ENCODE peak calls at places on chromosomes 16 and 17, in six cellular contexts. One of them, this sample, is unnamed.

GRCh38 chr16:13322357-13322756 is 421.0 kb downstream of the SHISA9 start:
- DNase-seq in WTC11: no peak
- DNase-seq in fibroblast of pulmonary artery: no peak
- DNase-seq in epithelial cell of esophagus: no peak
- DNase-seq in psoas muscle: no peak
- DNase-seq in lung: no peak
- DNase-seq in this sample: no peak

GRCh38 chr16:70777973-70778406 is 23.0 kb downstream of the VAC14 start:
- DNase-seq in WTC11: peak
- DNase-seq in fibroblast of pulmonary artery: no peak
- DNase-seq in epithelial cell of esophagus: no peak
- DNase-seq in psoas muscle: no peak
- DNase-seq in lung: no peak
- DNase-seq in this sample: no peak

GRCh38 chr16:88936008-88936912 is 40.7 kb downstream of the CBFA2T3 start:
- DNase-seq in WTC11: no peak
- DNase-seq in fibroblast of pulmonary artery: no peak
- DNase-seq in epithelial cell of esophagus: no peak
- DNase-seq in psoas muscle: no peak
- DNase-seq in lung: no peak
- DNase-seq in this sample: peak

GRCh38 chr16:67163164-67163902 is 1.2 kb upstream of the HSF4 start:
- DNase-seq in WTC11: peak
- DNase-seq in fibroblast of pulmonary artery: peak
- DNase-seq in epithelial cell of esophagus: peak
- DNase-seq in psoas muscle: peak
- DNase-seq in lung: no peak
- DNase-seq in this sample: no peak

GRCh38 chr16:66524601-66525164 is 25.2 kb downstream of the TK2 start:
- DNase-seq in WTC11: no peak
- DNase-seq in fibroblast of pulmonary artery: no peak
- DNase-seq in epithelial cell of esophagus: no peak
- DNase-seq in psoas muscle: no peak
- DNase-seq in lung: peak
- DNase-seq in this sample: no peak

GRCh38 chr16:80938035-80938927 is 68.4 kb downstream of the CMC2 start:
- DNase-seq in WTC11: no peak
- DNase-seq in fibroblast of pulmonary artery: peak
- DNase-seq in epithelial cell of esophagus: peak
- DNase-seq in psoas muscle: peak
- DNase-seq in lung: no peak
- DNase-seq in this sample: peak

GRCh38 chr17:82838386-82839063 is 1.3 kb downstream of the ZNF750 start:
- DNase-seq in WTC11: no peak
- DNase-seq in fibroblast of pulmonary artery: peak
- DNase-seq in epithelial cell of esophagus: peak
- DNase-seq in psoas muscle: peak
- DNase-seq in lung: peak
- DNase-seq in this sample: peak

GRCh38 chr16:70391881-70392481 is 45.3 kb downstream of the DDX19A start:
- DNase-seq in WTC11: no peak
- DNase-seq in fibroblast of pulmonary artery: peak
- DNase-seq in epithelial cell of esophagus: peak
- DNase-seq in psoas muscle: peak
- DNase-seq in lung: no peak
- DNase-seq in this sample: peak

GRCh38 chr17:64687959-64688358 is 25.9 kb upstream of the SMURF2 start:
- DNase-seq in WTC11: no peak
- DNase-seq in fibroblast of pulmonary artery: peak
- DNase-seq in epithelial cell of esophagus: peak
- DNase-seq in psoas muscle: no peak
- DNase-seq in lung: no peak
- DNase-seq in this sample: no peak

GRCh38 chr16:89599451-89599858 is 14.0 kb upstream of the DPEP1 start:
- DNase-seq in WTC11: peak
- DNase-seq in fibroblast of pulmonary artery: no peak
- DNase-seq in epithelial cell of esophagus: peak
- DNase-seq in psoas muscle: no peak
- DNase-seq in lung: no peak
- DNase-seq in this sample: no peak

DNA sequence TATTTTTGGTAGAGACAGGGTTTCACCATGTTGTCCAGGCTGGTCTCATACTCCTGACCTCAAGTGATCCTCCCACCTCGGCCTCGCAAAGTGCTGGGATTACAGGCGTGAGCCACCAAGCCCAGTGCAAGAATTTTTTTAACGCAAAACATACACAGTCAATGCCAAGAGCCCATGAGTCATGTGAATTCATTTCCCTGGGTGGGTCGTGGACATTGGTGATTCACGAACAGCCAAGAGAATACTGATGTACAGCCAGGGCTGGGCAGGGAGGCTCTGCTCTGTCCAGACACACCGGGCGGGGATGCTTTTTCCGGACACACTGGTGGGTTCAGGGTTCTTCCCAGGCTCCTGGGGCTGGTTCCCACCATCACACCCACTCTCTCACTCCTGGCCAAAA is 17.7 kb downstream of the SLC38A8 start:
- DNase-seq in WTC11: no peak
- DNase-seq in fibroblast of pulmonary artery: peak
- DNase-seq in epithelial cell of esophagus: peak
- DNase-seq in psoas muscle: no peak
- DNase-seq in lung: no peak
- DNase-seq in this sample: no peak
- TF ChIP-seq CTCF in WTC11: no peak
- TF ChIP-seq CTCF in fibroblast of pulmonary artery: no peak
- TF ChIP-seq CTCF in epithelial cell of esophagus: no peak
- TF ChIP-seq CTCF in psoas muscle: no peak
- TF ChIP-seq CTCF in lung: no peak
- TF ChIP-seq CTCF in this sample: no peak

DNA sequence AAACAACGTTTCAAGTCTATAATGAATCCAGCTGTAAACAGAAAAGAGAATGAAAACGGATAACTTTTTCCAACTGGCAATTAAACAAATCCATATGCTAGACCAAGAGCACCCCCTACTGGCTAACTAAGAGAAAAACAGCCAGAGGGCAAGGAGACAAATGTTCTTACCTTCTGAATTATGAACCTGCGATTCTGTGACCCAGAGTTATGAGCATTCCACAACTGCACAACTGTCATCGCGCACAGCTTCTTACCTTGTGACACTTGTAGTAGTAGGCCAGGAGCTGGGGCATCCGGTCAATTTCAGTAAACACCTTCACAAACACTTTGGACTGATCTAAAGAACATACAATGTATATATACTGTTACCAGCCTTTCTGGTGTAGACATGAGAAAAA is 18.6 kb downstream of the COG7 start:
- DNase-seq in WTC11: no peak
- DNase-seq in fibroblast of pulmonary artery: peak
- DNase-seq in epithelial cell of esophagus: peak
- DNase-seq in psoas muscle: no peak
- DNase-seq in lung: no peak
- DNase-seq in this sample: no peak
- TF ChIP-seq CTCF in WTC11: peak
- TF ChIP-seq CTCF in fibroblast of pulmonary artery: peak
- TF ChIP-seq CTCF in epithelial cell of esophagus: peak
- TF ChIP-seq CTCF in psoas muscle: peak
- TF ChIP-seq CTCF in lung: peak
- TF ChIP-seq CTCF in this sample: peak

GRCh38 chr17:62596662-62597061 is 30.8 kb upstream of the MRC2 start:
- DNase-seq in WTC11: no peak
- DNase-seq in fibroblast of pulmonary artery: no peak
- DNase-seq in epithelial cell of esophagus: no peak
- DNase-seq in psoas muscle: no peak
- DNase-seq in lung: no peak
- DNase-seq in this sample: no peak

GRCh38 chr17:62597150-62597549 is 30.3 kb upstream of the MRC2 start:
- DNase-seq in WTC11: no peak
- DNase-seq in fibroblast of pulmonary artery: no peak
- DNase-seq in epithelial cell of esophagus: no peak
- DNase-seq in psoas muscle: no peak
- DNase-seq in lung: no peak
- DNase-seq in this sample: no peak

GRCh38 chr17:62595484-62595883 is 32.0 kb upstream of the MRC2 start:
- DNase-seq in WTC11: no peak
- DNase-seq in fibroblast of pulmonary artery: no peak
- DNase-seq in epithelial cell of esophagus: no peak
- DNase-seq in psoas muscle: no peak
- DNase-seq in lung: no peak
- DNase-seq in this sample: no peak

GRCh38 chr17:62591323-62591722 is 36.1 kb upstream of the MRC2 start:
- DNase-seq in WTC11: no peak
- DNase-seq in fibroblast of pulmonary artery: no peak
- DNase-seq in epithelial cell of esophagus: no peak
- DNase-seq in psoas muscle: peak
- DNase-seq in lung: no peak
- DNase-seq in this sample: no peak

DNA sequence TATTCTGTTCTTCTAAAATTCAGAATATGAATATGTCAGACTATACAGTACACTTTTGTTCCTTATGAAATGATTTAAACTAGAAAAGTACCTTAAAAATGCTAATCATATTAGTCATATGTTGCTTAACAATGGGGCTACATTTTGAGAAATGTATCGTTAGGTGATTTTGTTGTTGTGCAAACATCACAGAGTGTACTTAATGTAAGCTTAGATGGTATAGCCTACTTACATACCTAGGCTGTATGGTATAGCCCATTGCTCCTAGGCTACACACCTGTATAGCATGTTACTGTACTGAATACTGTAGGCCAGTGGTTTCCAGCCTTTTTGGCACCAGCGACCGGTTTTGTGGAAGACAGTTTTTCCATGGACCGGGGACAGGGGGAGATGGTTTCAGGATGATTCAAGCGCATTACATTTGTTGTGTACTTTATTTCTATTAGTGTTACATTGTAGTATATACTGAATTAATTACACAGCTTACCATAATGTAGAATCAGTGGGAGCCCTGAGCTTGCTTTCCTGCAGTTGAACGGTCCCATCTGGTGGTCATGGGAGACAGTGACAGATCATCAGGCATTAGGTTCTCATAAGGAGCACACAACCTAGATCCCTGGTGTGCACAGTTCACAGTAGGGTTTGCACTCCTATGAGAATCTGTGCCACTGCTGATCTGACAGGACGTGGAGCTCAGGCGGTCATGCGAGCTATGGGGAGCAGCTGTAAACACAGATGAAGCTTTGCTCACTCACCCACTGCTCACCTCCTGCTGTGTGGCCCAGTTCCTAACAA is 35.0 kb upstream of the MRC2 start:
- DNase-seq in WTC11: no peak
- DNase-seq in fibroblast of pulmonary artery: peak
- DNase-seq in epithelial cell of esophagus: peak
- DNase-seq in psoas muscle: no peak
- DNase-seq in lung: no peak
- DNase-seq in this sample: no peak
- TF ChIP-seq CTCF in WTC11: no peak
- TF ChIP-seq CTCF in fibroblast of pulmonary artery: no peak
- TF ChIP-seq CTCF in epithelial cell of esophagus: no peak
- TF ChIP-seq CTCF in psoas muscle: no peak
- TF ChIP-seq CTCF in lung: no peak
- TF ChIP-seq CTCF in this sample: no peak

GRCh38 chr17:50603340-50603739 is 31.3 kb upstream of the ABCC3 start:
- DNase-seq in WTC11: peak
- DNase-seq in fibroblast of pulmonary artery: no peak
- DNase-seq in epithelial cell of esophagus: no peak
- DNase-seq in psoas muscle: no peak
- DNase-seq in lung: no peak
- DNase-seq in this sample: no peak
- TF ChIP-seq CTCF in WTC11: peak
- TF ChIP-seq CTCF in fibroblast of pulmonary artery: peak
- TF ChIP-seq CTCF in epithelial cell of esophagus: peak
- TF ChIP-seq CTCF in psoas muscle: no peak
- TF ChIP-seq CTCF in lung: no peak
- TF ChIP-seq CTCF in this sample: no peak

GRCh38 chr17:44903012-44903685 is 3.9 kb upstream of the EFTUD2 start:
- DNase-seq in WTC11: no peak
- DNase-seq in fibroblast of pulmonary artery: no peak
- DNase-seq in epithelial cell of esophagus: no peak
- DNase-seq in psoas muscle: no peak
- DNase-seq in lung: no peak
- DNase-seq in this sample: no peak

GRCh38 chr17:44900894-44901293 is 1.6 kb upstream of the EFTUD2 start:
- DNase-seq in WTC11: no peak
- DNase-seq in fibroblast of pulmonary artery: peak
- DNase-seq in epithelial cell of esophagus: peak
- DNase-seq in psoas muscle: no peak
- DNase-seq in lung: no peak
- DNase-seq in this sample: no peak

GRCh38 chr17:44899074-44899782 is at the start of gene EFTUD2:
- DNase-seq in WTC11: peak
- DNase-seq in fibroblast of pulmonary artery: peak
- DNase-seq in epithelial cell of esophagus: peak
- DNase-seq in psoas muscle: peak
- DNase-seq in lung: peak
- DNase-seq in this sample: peak

GRCh38 chr17:44902135-44902760 is 3.0 kb upstream of the EFTUD2 start:
- DNase-seq in WTC11: no peak
- DNase-seq in fibroblast of pulmonary artery: no peak
- DNase-seq in epithelial cell of esophagus: no peak
- DNase-seq in psoas muscle: no peak
- DNase-seq in lung: no peak
- DNase-seq in this sample: no peak

DNA sequence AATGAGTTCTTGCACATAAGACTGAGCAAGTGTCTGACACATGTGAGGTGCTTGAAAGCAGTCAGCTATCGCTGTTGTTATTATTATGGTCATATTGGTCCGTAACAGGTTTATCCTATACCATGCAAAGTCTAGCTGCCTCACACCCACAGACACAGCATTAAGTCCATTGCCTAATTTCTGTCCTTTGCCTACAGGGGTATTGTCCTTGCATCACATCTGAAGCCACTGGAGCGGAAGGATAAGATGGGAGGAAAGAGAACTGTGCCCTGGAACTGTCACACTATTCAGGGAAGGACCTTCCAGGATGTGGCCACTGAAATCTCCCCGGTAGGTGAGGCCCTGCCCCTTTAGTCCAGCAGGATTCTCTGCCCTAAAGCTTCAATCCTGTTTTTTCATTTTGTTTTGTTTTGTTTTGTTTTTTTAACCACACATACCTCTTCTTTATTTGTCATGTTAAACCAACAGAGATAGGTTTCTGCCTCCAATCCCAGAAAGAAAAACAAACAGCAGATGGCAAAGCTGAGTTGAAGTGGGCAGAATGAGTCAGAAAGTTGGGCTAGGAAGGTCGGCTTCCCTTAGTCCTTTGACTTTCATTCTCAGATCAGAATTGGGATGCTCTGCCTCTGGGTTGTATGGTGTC is 2.2 kb upstream of the EFTUD2 start:
- DNase-seq in WTC11: no peak
- DNase-seq in fibroblast of pulmonary artery: peak
- DNase-seq in epithelial cell of esophagus: peak
- DNase-seq in psoas muscle: no peak
- DNase-seq in lung: no peak
- DNase-seq in this sample: no peak
- TF ChIP-seq CTCF in WTC11: no peak
- TF ChIP-seq CTCF in fibroblast of pulmonary artery: peak
- TF ChIP-seq CTCF in epithelial cell of esophagus: peak
- TF ChIP-seq CTCF in psoas muscle: no peak
- TF ChIP-seq CTCF in lung: no peak
- TF ChIP-seq CTCF in this sample: no peak

GRCh38 chr16:85986931-85987749 is 88.2 kb downstream of the IRF8 start:
- DNase-seq in WTC11: peak
- DNase-seq in fibroblast of pulmonary artery: no peak
- DNase-seq in epithelial cell of esophagus: no peak
- DNase-seq in psoas muscle: no peak
- DNase-seq in lung: no peak
- DNase-seq in this sample: no peak
- TF ChIP-seq CTCF in WTC11: peak
- TF ChIP-seq CTCF in fibroblast of pulmonary artery: peak
- TF ChIP-seq CTCF in epithelial cell of esophagus: no peak
- TF ChIP-seq CTCF in psoas muscle: peak
- TF ChIP-seq CTCF in lung: no peak
- TF ChIP-seq CTCF in this sample: peak